ENCODE peak calls at places on chromosomes 11 and 22, in nine cellular contexts. Y is vagina; Q is CD4-positive, alpha-beta T cell; L is stomach; X is left ventricle myocardium inferior; A is HCT116; B is tibial artery; W is HL-60; J is DND-41. H is an unnamed sample.

GRCh38 chr11:128282053-128282452 is 305.3 kb downstream of the ETS1 start:
- DNase-seq in X (no peak), A (no peak), W (no peak), J (no peak), L (no peak), B (no peak), Q (no peak), Y (no peak), H (no peak)

GRCh38 chr11:30107899-30108298 is 91.1 kb upstream of the KCNA4 start:
- DNase-seq in A (no peak), X (no peak), Q (no peak), J (no peak), Y (no peak), B (no peak), W (no peak), L (no peak), H (no peak)

GRCh38 chr11:95299078-95299611 is 68.1 kb upstream of the SESN3 start:
- DNase-seq in A (no peak), B (no peak), J (no peak), W (no peak), L (no peak), Y (no peak), X (no peak), Q (no peak), H (no peak)

GRCh38 chr22:24406322-24407277 is 20.8 kb upstream of the ADORA2A start:
- DNase-seq in W (no peak), Y (no peak), J (no peak), A (no peak), X (no peak), Q (no peak), L (no peak), B (peak; percentile 59), H (no peak)

GRCh38 chr11:10298342-10298741 is 4.3 kb upstream of the SBF2 start:
- DNase-seq in B (no peak), Y (no peak), X (no peak), L (no peak), J (peak; percentile 65), W (peak; percentile 65), A (no peak), Q (no peak), H (peak; percentile 90)

GRCh38 chr22:50691521-50691920 is 18.9 kb downstream of the SHANK3 start:
- DNase-seq in A (peak; percentile 29), L (no peak), J (peak; percentile 27), B (no peak), X (no peak), W (peak; percentile 62), Y (no peak), Q (no peak), H (no peak)

GRCh38 chr11:37946155-37946766 is 1348.2 kb upstream of the RAG2 start:
- DNase-seq in Q (no peak), Y (no peak), J (peak; percentile 42), L (peak; percentile 29), X (no peak), B (no peak), W (peak; percentile 33), A (no peak), H (peak; percentile 7)

GRCh38 chr11:71156301-71156700 is 96.1 kb downstream of the SHANK2 start:
- DNase-seq in X (no peak), A (no peak), L (no peak), B (no peak), Q (no peak), J (no peak), Y (no peak), W (no peak), H (no peak)

GRCh38 chr11:37449146-37449545 is 851.1 kb upstream of the RAG2 start:
- DNase-seq in L (no peak), W (peak; percentile 28), B (no peak), X (no peak), Q (no peak), J (no peak), A (no peak), Y (no peak), H (peak; percentile 32)

GRCh38 chr11:17524221-17524620 is 20.0 kb downstream of the USH1C start:
- DNase-seq in Q (no peak), X (no peak), Y (no peak), B (no peak), J (no peak), A (no peak), L (no peak), W (no peak), H (no peak)

GRCh38 chr11:115720537-115721308 is 216.5 kb upstream of the CADM1 start:
- DNase-seq in W (no peak), Y (no peak), B (no peak), J (no peak), X (no peak), L (no peak), Q (no peak), A (no peak), H (no peak)

DNA sequence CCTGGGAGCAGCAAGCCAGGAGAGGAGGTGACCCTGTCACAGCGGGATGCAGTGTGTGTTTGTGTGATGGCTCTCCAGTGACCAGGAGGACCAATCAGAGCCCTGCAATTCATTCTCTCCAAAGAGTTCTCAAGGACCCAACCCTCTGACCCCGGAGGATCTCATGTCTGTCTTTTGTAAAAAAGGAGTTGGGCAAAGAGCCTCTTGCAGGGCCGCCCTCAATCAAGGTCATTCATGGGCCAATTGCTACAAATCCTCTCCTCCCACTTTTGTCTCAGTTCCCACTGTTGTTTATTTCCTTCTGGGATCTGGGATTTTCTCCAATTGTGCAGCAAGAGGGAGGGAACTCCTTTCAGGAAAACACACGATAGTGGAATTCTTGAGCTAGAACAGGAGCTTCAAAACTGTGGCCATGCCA is 4.0 kb downstream of the TECTA start:
- DNase-seq in W (no peak), X (peak; percentile 35), A (no peak), J (no peak), Q (no peak), Y (no peak), B (peak; percentile 66), L (no peak), H (no peak)
- H3K27ac ChIP-seq in W (no peak overlapping the region), X (peak overlapping the region; percentile 73), A (no peak overlapping the region), J (no peak overlapping the region), Q (no peak overlapping the region), Y (no peak overlapping the region), B (no peak overlapping the region), L (peak overlapping the region; percentile 10), H (no peak overlapping the region)

DNA sequence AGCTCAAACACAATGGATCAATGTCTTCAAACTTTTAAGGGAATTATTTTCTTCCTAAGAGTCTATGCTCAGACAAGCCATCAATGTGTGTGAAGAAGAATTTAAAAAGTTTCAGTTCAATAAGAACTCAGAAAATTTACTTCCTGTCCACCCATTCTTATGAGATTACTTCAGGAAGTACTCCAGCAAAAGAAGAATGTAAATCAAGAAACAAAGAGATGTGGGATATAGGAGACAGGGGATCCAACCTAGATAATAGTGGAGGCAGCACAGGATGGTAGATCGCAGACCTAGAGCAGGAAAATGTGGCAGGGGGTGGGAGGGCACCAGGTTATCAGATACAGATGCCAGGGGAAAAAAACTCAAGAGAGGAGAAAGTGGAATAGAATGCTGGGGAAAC is 170.6 kb downstream of the MPPED1 start:
- DNase-seq in B (no peak), Y (no peak), A (no peak), L (no peak), X (no peak), Q (no peak), J (no peak), W (no peak), H (no peak)
- H3K27me3 ChIP-seq in B (no peaks in the 10 kb centered on the region), Y (no peaks in the 10 kb centered on the region), A (peaks cover 68% of the 10 kb centered on the region), L (no peaks in the 10 kb centered on the region), X (peaks cover 9% of the 10 kb centered on the region), Q (peaks cover 4% of the 10 kb centered on the region), J (no peaks in the 10 kb centered on the region), W (no peaks in the 10 kb centered on the region), H (no peaks in the 10 kb centered on the region)

GRCh38 chr11:9137293-9138132 is 46.1 kb upstream of the SCUBE2 start:
- DNase-seq in W (peak; percentile 74), Y (no peak), X (peak; percentile 66), J (peak; percentile 68), Q (peak; percentile 58), A (peak; percentile 36), L (peak; percentile 84), B (peak; percentile 83), H (peak; percentile 41)
- H3K27ac ChIP-seq in W (no peak overlapping the region), Y (peak overlapping the region; percentile 33), X (peak overlapping the region; percentile 31), J (no peak overlapping the region), Q (no peak overlapping the region), A (no peak overlapping the region), L (peak overlapping the region; percentile 80), B (peak overlapping the region; percentile 37), H (no peak overlapping the region)

DNA sequence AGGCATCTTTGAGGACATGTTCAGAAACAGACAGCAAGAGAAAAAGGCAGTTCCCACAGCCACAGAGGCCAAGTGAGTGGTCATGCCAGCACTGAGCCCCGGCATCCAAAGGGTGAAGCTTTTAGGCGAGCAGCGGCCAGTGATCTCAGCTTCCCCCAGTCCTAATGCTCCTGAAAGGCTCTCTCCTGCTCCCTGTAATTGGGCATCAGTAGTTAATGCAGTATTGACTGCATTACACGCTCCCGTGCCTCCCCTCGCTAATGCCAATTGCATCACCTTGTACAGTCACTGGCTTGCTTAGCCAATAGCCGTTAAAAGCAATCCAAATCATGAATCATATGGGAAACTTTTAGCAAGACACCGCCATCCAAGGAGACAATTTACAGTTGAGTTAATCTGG is 4.9 kb downstream of the LMO1 start:
- DNase-seq in J (no peak), Q (no peak), Y (no peak), B (peak; percentile 54), L (peak; percentile 7), W (no peak), X (no peak), A (no peak), H (no peak)
- H3K27me3 ChIP-seq in J (peaks cover 10% of the 10 kb centered on the region), Q (peaks cover 34% of the 10 kb centered on the region), Y (no peaks in the 10 kb centered on the region), B (no peaks in the 10 kb centered on the region), L (no peaks in the 10 kb centered on the region), W (peaks cover 34% of the 10 kb centered on the region), X (peaks cover 42% of the 10 kb centered on the region), A (no peaks in the 10 kb centered on the region), H (peaks cover 50% of the 10 kb centered on the region)

DNA sequence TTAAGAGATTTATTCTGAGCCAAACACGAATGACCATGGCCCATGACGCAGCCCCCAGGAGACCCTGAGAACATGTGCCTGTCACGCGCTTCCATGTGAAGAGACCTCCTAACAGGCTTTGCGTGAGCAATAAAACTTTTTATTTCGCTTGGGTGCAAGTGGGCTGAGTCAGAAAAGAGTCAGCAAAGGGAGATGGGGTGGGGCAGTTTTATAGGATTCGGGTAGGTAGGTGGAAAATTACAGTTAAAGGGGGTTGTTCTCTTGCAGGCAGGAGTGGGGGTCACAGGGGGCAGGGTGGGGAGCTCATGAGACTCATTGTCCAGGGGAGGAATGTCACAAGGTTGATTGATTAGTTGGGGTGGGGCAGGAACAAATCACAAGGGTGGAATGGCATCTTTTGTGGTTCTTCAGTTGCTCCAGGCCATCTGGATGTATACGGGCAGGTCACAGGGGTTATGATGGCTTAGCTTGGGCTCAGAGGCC is 77.2 kb upstream of the FTH1 start:
- DNase-seq in J (no peak), B (peak; percentile 21), X (no peak), W (no peak), A (peak; percentile 74), Y (no peak), Q (no peak), L (no peak), H (no peak)
- H3K27ac ChIP-seq in J (no peak overlapping the region), B (no peak overlapping the region), X (no peak overlapping the region), W (no peak overlapping the region), A (peak overlapping the region; percentile 67), Y (no peak overlapping the region), Q (no peak overlapping the region), L (no peak overlapping the region), H (no peak overlapping the region)

H was measured in AG04450.